ENCODE peak calls at places on chromosome 11, in four cellular contexts. One of them, this sample, is unnamed.

GRCh38 chr11:92314499-92314898 is 89.9 kb downstream of the FAT3 start:
- DNase-seq in cardiac fibroblast: peak
- DNase-seq in tibial artery: peak
- DNase-seq in spleen: no peak
- DNase-seq in this sample: no peak

GRCh38 chr11:66309475-66309874 is 7.4 kb downstream of the CD248 start:
- DNase-seq in cardiac fibroblast: no peak
- DNase-seq in tibial artery: no peak
- DNase-seq in spleen: no peak
- DNase-seq in this sample: no peak

GRCh38 chr11:927871-928270 is 2.2 kb downstream of the AP2A2 start:
- DNase-seq in cardiac fibroblast: no peak
- DNase-seq in tibial artery: no peak
- DNase-seq in spleen: no peak
- DNase-seq in this sample: no peak

GRCh38 chr11:134276396-134277175 is 407 bp downstream of the GLB1L3 start:
- DNase-seq in cardiac fibroblast: no peak
- DNase-seq in tibial artery: no peak
- DNase-seq in spleen: no peak
- DNase-seq in this sample: no peak

GRCh38 chr11:104484784-104485554 is 321.0 kb upstream of the PDGFD start:
- DNase-seq in cardiac fibroblast: peak
- DNase-seq in tibial artery: no peak
- DNase-seq in spleen: no peak
- DNase-seq in this sample: no peak

GRCh38 chr11:34824425-34824824 is 91.8 kb downstream of the APIP start:
- DNase-seq in cardiac fibroblast: no peak
- DNase-seq in tibial artery: no peak
- DNase-seq in spleen: no peak
- DNase-seq in this sample: no peak

GRCh38 chr11:75346296-75346695 is 5.2 kb downstream of the ARRB1 start:
- DNase-seq in cardiac fibroblast: no peak
- DNase-seq in tibial artery: no peak
- DNase-seq in spleen: no peak
- DNase-seq in this sample: no peak

GRCh38 chr11:93747122-93747521 is 5.7 kb downstream of the C11orf54 start:
- DNase-seq in cardiac fibroblast: no peak
- DNase-seq in tibial artery: no peak
- DNase-seq in spleen: no peak
- DNase-seq in this sample: no peak

GRCh38 chr11:113446112-113446511 is 29.1 kb downstream of the DRD2 start:
- DNase-seq in cardiac fibroblast: peak
- DNase-seq in tibial artery: no peak
- DNase-seq in spleen: no peak
- DNase-seq in this sample: no peak

GRCh38 chr11:116913000-116913399 is 75.6 kb upstream of the APOA1 start:
- DNase-seq in cardiac fibroblast: peak
- DNase-seq in tibial artery: no peak
- DNase-seq in spleen: no peak
- DNase-seq in this sample: no peak

GRCh38 chr11:125129316-125129990 is 18.0 kb upstream of the TMEM218 start:
- DNase-seq in cardiac fibroblast: no peak
- DNase-seq in tibial artery: no peak
- DNase-seq in spleen: no peak
- DNase-seq in this sample: no peak

GRCh38 chr11:125123194-125123946 is 11.9 kb upstream of the TMEM218 start:
- DNase-seq in cardiac fibroblast: no peak
- DNase-seq in tibial artery: no peak
- DNase-seq in spleen: no peak
- DNase-seq in this sample: no peak

GRCh38 chr11:125128450-125128849 is 17.0 kb upstream of the TMEM218 start:
- DNase-seq in cardiac fibroblast: peak
- DNase-seq in tibial artery: no peak
- DNase-seq in spleen: no peak
- DNase-seq in this sample: no peak

DNA sequence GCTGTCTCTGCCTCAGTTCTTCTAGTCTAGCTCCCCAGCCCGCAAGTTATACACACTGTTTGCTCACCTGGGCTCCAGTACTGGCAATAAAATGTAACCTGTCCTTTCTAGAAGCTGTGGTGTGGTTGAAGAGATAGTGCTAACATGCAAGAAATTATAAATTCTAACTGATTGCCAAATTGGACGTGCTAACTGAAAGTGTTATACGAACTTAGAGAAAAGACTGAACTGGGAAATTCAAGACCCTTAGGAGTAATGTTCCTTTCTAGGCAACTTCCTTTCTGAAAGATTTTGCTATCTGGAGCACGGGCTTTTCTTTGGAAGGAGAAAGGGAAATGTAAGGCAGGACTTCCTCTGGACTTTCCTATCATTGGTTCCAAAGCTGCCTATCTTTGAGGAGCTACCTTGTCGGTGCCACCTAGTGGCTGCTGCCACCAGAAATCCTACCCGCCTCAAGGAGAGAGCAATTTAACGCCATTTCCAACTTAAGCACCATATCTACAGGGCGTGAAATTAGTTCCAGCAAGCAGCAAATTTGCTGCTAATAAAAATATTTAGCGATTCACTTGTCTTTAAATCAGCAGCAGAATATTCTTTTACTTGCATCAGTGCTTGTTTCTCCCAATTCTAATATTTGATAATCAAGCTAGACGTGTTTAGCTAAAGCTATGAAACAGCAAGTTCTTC is 12.7 kb upstream of the TMEM218 start:
- DNase-seq in cardiac fibroblast: peak
- DNase-seq in tibial artery: peak
- DNase-seq in spleen: peak
- DNase-seq in this sample: no peak
- TF ChIP-seq CTCF in cardiac fibroblast: peak
- TF ChIP-seq CTCF in tibial artery: no peak
- TF ChIP-seq CTCF in spleen: no peak
- TF ChIP-seq CTCF in this sample: peak

DNA sequence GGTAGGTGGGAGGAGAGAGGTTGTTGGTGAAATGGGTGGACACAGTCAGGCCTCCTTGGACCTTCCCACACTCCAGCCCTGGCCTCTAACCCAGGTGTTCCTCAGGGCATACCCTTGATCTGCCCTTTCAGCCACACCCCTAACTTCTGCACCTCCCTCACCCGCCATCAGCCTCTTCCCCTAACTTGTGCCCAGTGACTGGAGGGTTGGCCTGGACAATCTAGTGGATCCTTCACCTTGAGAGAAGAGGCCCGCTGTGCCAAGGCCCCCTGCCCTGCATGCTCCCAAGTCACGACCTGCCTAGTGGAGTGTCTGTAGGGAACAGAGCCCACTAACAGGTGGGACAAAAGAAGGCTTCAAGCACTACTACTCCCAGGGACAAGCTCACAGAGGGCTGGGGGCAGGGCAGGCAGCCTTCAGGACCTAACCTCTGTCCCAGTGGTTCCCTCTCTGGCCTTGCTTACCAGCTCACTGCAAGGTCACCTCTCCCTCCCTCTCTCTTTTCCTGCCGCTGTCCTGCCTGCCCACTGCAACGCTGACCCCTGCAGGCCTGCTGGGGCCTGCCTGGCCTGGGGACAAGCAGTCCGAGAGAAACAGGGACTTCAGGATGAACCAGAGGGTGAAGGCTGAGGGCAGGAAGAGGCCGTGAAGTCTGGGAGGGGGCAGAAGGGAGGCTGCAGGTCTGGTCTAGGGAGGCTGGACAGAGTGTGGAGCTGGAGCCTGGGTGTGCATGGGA is 3.3 kb downstream of the SYT7 start:
- DNase-seq in cardiac fibroblast: no peak
- DNase-seq in tibial artery: no peak
- DNase-seq in spleen: no peak
- DNase-seq in this sample: peak
- TF ChIP-seq CTCF in cardiac fibroblast: peak
- TF ChIP-seq CTCF in tibial artery: no peak
- TF ChIP-seq CTCF in spleen: no peak
- TF ChIP-seq CTCF in this sample: peak

DNA sequence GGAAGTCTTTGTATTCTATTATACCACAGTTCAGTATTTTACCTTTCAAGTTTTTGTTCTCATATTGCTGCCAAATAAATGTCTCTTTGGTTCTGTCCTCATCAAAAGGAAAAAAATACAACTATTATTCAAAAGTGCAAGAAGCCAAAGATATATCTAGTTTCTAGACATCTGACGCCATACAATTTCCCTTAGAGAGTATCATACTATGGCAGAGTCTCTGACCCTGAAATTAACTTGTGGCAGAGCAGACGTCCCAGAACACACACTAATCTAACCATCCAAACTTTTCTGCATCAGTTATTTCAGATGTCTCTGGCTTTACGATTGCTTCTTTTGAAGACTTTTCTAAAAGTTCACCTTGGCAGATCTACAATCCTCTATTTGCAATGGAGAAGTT is 2.6 kb downstream of the OR51T1 start:
- DNase-seq in cardiac fibroblast: no peak
- DNase-seq in tibial artery: no peak
- DNase-seq in spleen: no peak
- DNase-seq in this sample: no peak
- TF ChIP-seq CTCF in cardiac fibroblast: no peak
- TF ChIP-seq CTCF in tibial artery: no peak
- TF ChIP-seq CTCF in spleen: no peak
- TF ChIP-seq CTCF in this sample: no peak

GRCh38 chr11:62392944-62393628 is 25.7 kb upstream of the SCGB1A1 start:
- DNase-seq in cardiac fibroblast: no peak
- DNase-seq in tibial artery: no peak
- DNase-seq in spleen: no peak
- DNase-seq in this sample: no peak
- TF ChIP-seq CTCF in cardiac fibroblast: peak
- TF ChIP-seq CTCF in tibial artery: no peak
- TF ChIP-seq CTCF in spleen: no peak
- TF ChIP-seq CTCF in this sample: no peak